ENCODE peak calls at places on chromosomes 2 and 18, in five cellular contexts. B is COR-L47; Z is stimulated activated CD4-positive, alpha-beta T cell treated with anti-CD3 and anti-CD28 coated beads, Interleukin-1b, Interleukin-23, amount 100 ng/mL, for 48 hours; F is HTR-8/SVneo; L is head of caudate nucleus. P is an unnamed sample.

GRCh38 chr18:57806891-57807280 is 3.8 kb upstream of the ATP8B1 start:
- DNase-seq in F (peak; percentile 28), B (no peak), L (no peak), Z (no peak), P (no peak)

GRCh38 chr2:173872714-173873113 is 92.5 kb downstream of the SP3 start:
- DNase-seq in F (no peak), B (no peak), Z (no peak), L (no peak), P (no peak)

GRCh38 chr2:218732761-218733158 is 22.1 kb downstream of the TTLL4 start:
- DNase-seq in B (no peak), Z (no peak), F (no peak), L (no peak), P (no peak)

GRCh38 chr18:12998332-12999060 is 7.3 kb downstream of the CEP192 start:
- DNase-seq in B (no peak), L (no peak), Z (no peak), F (no peak), P (no peak)

GRCh38 chr2:236747426-236747825 is 177.8 kb downstream of the ACKR3 start:
- DNase-seq in B (no peak), L (no peak), F (no peak), Z (no peak), P (no peak)

GRCh38 chr2:50693285-50693684 is 338.6 kb downstream of the NRXN1 start:
- DNase-seq in B (no peak), F (no peak), Z (no peak), L (no peak), P (no peak)

GRCh38 chr2:97868986-97869721 is 126.6 kb downstream of the TMEM131 start:
- DNase-seq in B (no peak), Z (no peak), F (peak; percentile 88), L (peak; percentile 11), P (peak; percentile 52)

GRCh38 chr2:74502720-74503505 is 3.5 kb upstream of the LBX2 start:
- DNase-seq in B (no peak), F (peak; percentile 93), L (no peak), Z (peak; percentile 47), P (no peak)

GRCh38 chr2:98869868-98870267 is 66.2 kb downstream of the CRACDL start:
- DNase-seq in B (peak; percentile 97), Z (no peak), L (peak; percentile 43), F (no peak), P (no peak)

GRCh38 chr2:148853458-148853857 is 21.6 kb upstream of the KIF5C start:
- DNase-seq in L (no peak), B (no peak), Z (no peak), F (no peak), P (no peak)

GRCh38 chr2:63861220-63861822 is 19.6 kb downstream of the UGP2 start:
- DNase-seq in B (peak; percentile 63), Z (peak; percentile 40), L (no peak), F (no peak), P (no peak)

GRCh38 chr18:55141318-55141717 is 182.1 kb upstream of the CCDC68 start:
- DNase-seq in Z (no peak), B (no peak), F (no peak), L (peak; percentile 39), P (no peak)

GRCh38 chr2:72583376-72583775 is 242.5 kb downstream of the EXOC6B start:
- DNase-seq in Z (no peak), F (no peak), L (no peak), B (no peak), P (no peak)

GRCh38 chr18:79400591-79401381 is 5.1 kb downstream of the NFATC1 start:
- DNase-seq in B (no peak), L (no peak), F (no peak), Z (peak; percentile 54), P (no peak)

GRCh38 chr2:170235860-170236638 is 58.1 kb downstream of the MYO3B start:
- DNase-seq in B (peak; percentile 62), L (peak; percentile 27), Z (peak; percentile 5), F (peak; percentile 32), P (peak; percentile 7)

GRCh38 chr2:54613794-54614257 is 109.6 kb upstream of the EML6 start:
- DNase-seq in L (no peak), B (no peak), F (no peak), Z (no peak), P (peak; percentile 38)